ENCODE peak calls at places on chromosomes 12 and 14, in six cellular contexts. L, T, S, N, R and E are unnamed samples.

GRCh38 chr12:127485528-127485927 is 781.4 kb upstream of the TMEM132C start:
- DNase-seq in L (no peak), T (no peak), S (peak; percentile 83), N (no peak), R (no peak), E (no peak)

GRCh38 chr12:131140069-131140435 is 186.3 kb downstream of the ADGRD1 start:
- DNase-seq in L (no peak), T (no peak), S (no peak), N (no peak), R (peak; percentile 23), E (no peak)

GRCh38 chr12:80419660-80420059 is 24.4 kb upstream of the PTPRQ start:
- DNase-seq in L (no peak), T (no peak), S (no peak), N (no peak), R (no peak), E (no peak)

GRCh38 chr14:100546051-100546443 is 41.2 kb downstream of the BEGAIN start:
- DNase-seq in L (no peak), T (no peak), S (no peak), N (no peak), R (no peak), E (no peak)

GRCh38 chr12:69068431-69068830 is 135.5 kb upstream of the CPM start:
- DNase-seq in L (no peak), T (no peak), S (no peak), N (no peak), R (no peak), E (no peak)

GRCh38 chr12:48999371-49000131 is at the start of gene DDN:
- DNase-seq in L (peak; percentile 45), T (peak; percentile 71), S (peak; percentile 75), N (peak; percentile 65), R (peak; percentile 61), E (no peak)

GRCh38 chr12:68189766-68190700 is 30.5 kb upstream of the IFNG start:
- DNase-seq in L (peak; percentile 9), T (no peak), S (peak; percentile 18), N (no peak), R (no peak), E (no peak)

GRCh38 chr12:49108958-49109404 is 1.7 kb downstream of the LMBR1L start:
- DNase-seq in L (no peak), T (peak; percentile 59), S (peak; percentile 60), N (peak; percentile 64), R (no peak), E (no peak)

GRCh38 chr12:11749943-11750690 is 100.6 kb downstream of the ETV6 start:
- DNase-seq in L (no peak), T (no peak), S (no peak), N (no peak), R (no peak), E (no peak)

GRCh38 chr12:78386871-78387270 is 477.7 kb upstream of the SYT1 start:
- DNase-seq in L (no peak), T (no peak), S (no peak), N (no peak), R (no peak), E (no peak)

GRCh38 chr14:102197317-102197850 is 57.7 kb downstream of the WDR20 start:
- DNase-seq in L (no peak), T (no peak), S (no peak), N (no peak), R (no peak), E (no peak)

GRCh38 chr14:50228313-50228712 is 3.1 kb downstream of the SOS2 start:
- DNase-seq in L (no peak), T (no peak), S (no peak), N (no peak), R (no peak), E (no peak)

GRCh38 chr12:124831590-124831989 is 32.1 kb downstream of the SCARB1 start:
- DNase-seq in L (no peak), T (no peak), S (no peak), N (no peak), R (no peak), E (no peak)

GRCh38 chr12:121467638-121468403 is 67.9 kb downstream of the RNF34 start:
- DNase-seq in L (no peak), T (peak; percentile 54), S (peak; percentile 45), N (no peak), R (peak; percentile 81), E (no peak)

GRCh38 chr14:61575126-61575525 is 120.2 kb upstream of the HIF1A start:
- DNase-seq in L (no peak), T (no peak), S (no peak), N (no peak), R (no peak), E (no peak)

GRCh38 chr12:67928621-67929369 is 60.5 kb upstream of the IFNG-AS1 start:
- DNase-seq in L (no peak), T (no peak), S (no peak), N (no peak), R (no peak), E (no peak)

GRCh38 chr12:16291032-16291431 is 13.5 kb upstream of the SLC15A5 start:
- DNase-seq in L (no peak), T (no peak), S (no peak), N (no peak), R (no peak), E (no peak)

GRCh38 chr14:94952097-94952496 is 182.2 kb upstream of the GSC start:
- DNase-seq in L (no peak), T (no peak), S (no peak), N (no peak), R (no peak), E (no peak)

GRCh38 chr12:103742349-103742784 is 98.7 kb downstream of the NT5DC3 start:
- DNase-seq in L (no peak), T (no peak), S (no peak), N (no peak), R (no peak), E (no peak)

GRCh38 chr14:93036652-93037341 is 78.9 kb downstream of the ITPK1 start:
- DNase-seq in L (no peak), T (no peak), S (no peak), N (no peak), R (no peak), E (no peak)

GRCh38 chr12:128654462-128654861 is 169.3 kb downstream of the SLC15A4 start:
- DNase-seq in L (no peak), T (no peak), S (no peak), N (no peak), R (no peak), E (no peak)
- H3K9me3 ChIP-seq in L (no peaks in the 10 kb centered on the region), T (no peaks in the 10 kb centered on the region), S (peaks cover 13% of the 10 kb centered on the region), N (no peaks in the 10 kb centered on the region), R (no peaks in the 10 kb centered on the region), E (no peaks in the 10 kb centered on the region)

GRCh38 chr14:86015916-86016315 is 486.0 kb downstream of the FLRT2 start:
- DNase-seq in L (no peak), T (no peak), S (peak; percentile 8), N (no peak), R (no peak), E (no peak)
- H3K9me3 ChIP-seq in L (no peaks in the 10 kb centered on the region), T (no peaks in the 10 kb centered on the region), S (peaks cover 3% of the 10 kb centered on the region), N (no peaks in the 10 kb centered on the region), R (no peaks in the 10 kb centered on the region), E (no peaks in the 10 kb centered on the region)

GRCh38 chr12:52657305-52657902 is 5.4 kb upstream of the KRT2 start:
- DNase-seq in L (no peak), T (no peak), S (no peak), N (no peak), R (peak; percentile 5), E (no peak)

GRCh38 chr12:52658196-52658595 is 6.2 kb upstream of the KRT2 start:
- DNase-seq in L (no peak), T (no peak), S (no peak), N (no peak), R (peak; percentile 14), E (no peak)

GRCh38 chr12:52660934-52661333 is 8.9 kb upstream of the KRT2 start:
- DNase-seq in L (no peak), T (no peak), S (no peak), N (no peak), R (no peak), E (no peak)

GRCh38 chr12:52661668-52662067 is 9.7 kb upstream of the KRT2 start:
- DNase-seq in L (no peak), T (no peak), S (no peak), N (no peak), R (no peak), E (no peak)

GRCh38 chr12:52659395-52659794 is 7.4 kb upstream of the KRT2 start:
- DNase-seq in L (no peak), T (no peak), S (no peak), N (no peak), R (no peak), E (no peak)
- H3K9me3 ChIP-seq in L (no peaks in the 10 kb centered on the region), T (no peaks in the 10 kb centered on the region), S (no peaks in the 10 kb centered on the region), N (no peaks in the 10 kb centered on the region), R (no peaks in the 10 kb centered on the region), E (no peaks in the 10 kb centered on the region)

DNA sequence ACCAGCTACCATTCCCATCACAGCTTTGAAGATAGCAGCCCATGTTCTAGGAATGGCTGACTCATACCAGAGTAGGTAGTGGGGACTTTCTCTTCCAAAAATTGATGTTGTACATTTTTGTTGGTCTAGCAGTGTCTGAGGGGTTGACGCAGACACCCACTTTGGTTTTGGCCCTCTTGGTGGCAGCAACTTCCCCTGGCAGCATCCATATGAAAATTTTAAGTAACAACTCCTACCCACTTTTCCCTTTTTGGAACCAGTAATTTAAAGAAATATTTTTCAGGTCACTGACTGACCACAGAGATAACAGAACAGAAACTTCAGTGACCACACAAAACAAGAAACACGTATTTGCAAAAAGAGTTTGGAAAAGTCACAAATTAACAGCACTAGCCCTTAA is 162.0 kb upstream of the TMCC3 start:
- DNase-seq in L (no peak), T (no peak), S (no peak), N (no peak), R (no peak), E (no peak)
- H3K9me3 ChIP-seq in L (peaks cover 25% of the 10 kb centered on the region), T (peaks cover 29% of the 10 kb centered on the region), S (peaks cover 75% of the 10 kb centered on the region), N (peaks cover 33% of the 10 kb centered on the region), R (peaks cover 5% of the 10 kb centered on the region), E (peaks cover 12% of the 10 kb centered on the region)

DNA sequence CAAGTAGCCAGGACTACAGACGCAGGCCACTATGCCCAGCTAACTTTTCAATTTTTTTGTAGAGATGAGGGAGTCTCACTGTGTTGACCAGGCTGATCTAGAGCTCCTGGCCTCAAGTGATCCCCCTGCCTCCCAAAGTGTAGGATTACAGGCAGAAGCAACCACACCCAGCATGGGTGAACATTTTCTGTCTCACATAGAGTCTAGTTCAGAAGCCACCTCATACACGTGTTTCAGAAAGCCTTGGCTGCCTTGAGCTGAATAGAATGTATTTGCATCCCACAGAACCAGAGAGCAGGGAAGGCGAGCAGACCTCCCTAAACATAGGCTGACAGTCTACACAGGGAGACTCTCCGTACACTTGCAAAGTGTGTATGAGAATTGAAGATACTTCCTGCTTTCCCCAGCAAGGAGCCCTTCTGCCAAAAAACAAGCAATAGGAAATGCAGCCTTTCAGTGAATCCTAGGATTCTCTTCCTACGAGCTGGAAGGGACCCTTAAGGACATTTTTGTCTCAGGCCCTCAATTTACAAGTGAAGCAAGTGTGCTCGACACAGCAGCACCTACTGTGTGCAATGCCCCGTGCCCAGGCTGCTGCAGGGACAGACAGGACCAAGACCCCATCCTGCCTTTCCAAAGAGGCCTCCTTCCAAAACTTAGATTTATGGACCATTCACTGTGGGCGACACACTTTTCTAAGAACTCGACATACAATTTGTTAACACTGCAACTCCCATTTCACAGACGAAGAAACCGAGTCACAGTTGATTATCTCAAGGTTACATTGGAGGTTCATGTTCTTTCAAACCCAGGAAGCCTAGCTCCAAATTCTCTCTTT is 11.2 kb downstream of the NUAK1 start:
- DNase-seq in L (no peak), T (no peak), S (peak; percentile 50), N (no peak), R (no peak), E (no peak)
- H3K9me3 ChIP-seq in L (no peaks in the 10 kb centered on the region), T (no peaks in the 10 kb centered on the region), S (no peaks in the 10 kb centered on the region), N (no peaks in the 10 kb centered on the region), R (no peaks in the 10 kb centered on the region), E (no peaks in the 10 kb centered on the region)